ENCODE peak calls at places on chromosomes 5 and 9, in ten cellular contexts. L, N, G, R, H, B, P, X, O and Q are unnamed samples.

GRCh38 chr5:103224118-103224893 is 34.3 kb upstream of the MACIR start:
- DNase-seq in B (no peak), R (peak; percentile 62), N (no peak), H (peak; percentile 69), G (no peak), L (no peak), P (no peak), O (peak; percentile 50), X (peak; percentile 44), Q (no peak)

GRCh38 chr9:87445646-87446045 is 52.0 kb upstream of the DAPK1 start:
- DNase-seq in G (no peak), X (no peak), O (no peak), L (peak; percentile 37), N (no peak), P (peak; percentile 31), R (no peak), B (no peak), H (peak; percentile 19), Q (no peak)

GRCh38 chr9:85741112-85741874 is 461 bp downstream of the AGTPBP1 start:
- DNase-seq in N (peak; percentile 79), R (no peak), P (peak; percentile 46), L (peak; percentile 36), O (peak; percentile 8), G (peak; percentile 37), X (peak; percentile 74), H (peak; percentile 23), B (no peak), Q (no peak)

GRCh38 chr9:86801246-86801645 is 146.1 kb downstream of the GAS1 start:
- DNase-seq in X (no peak), O (no peak), P (no peak), R (no peak), L (no peak), G (no peak), B (no peak), H (peak; percentile 23), N (no peak), Q (peak; percentile 26)

GRCh38 chr9:5799314-5799713 is 33.6 kb downstream of the ERMP1 start:
- DNase-seq in O (peak; percentile 23), G (no peak), R (peak; percentile 21), P (no peak), L (no peak), B (no peak), N (no peak), H (peak; percentile 41), X (no peak), Q (no peak)

GRCh38 chr9:133960568-133961129 is 31.5 kb downstream of the VAV2 start:
- DNase-seq in N (peak; percentile 68), O (no peak), B (peak; percentile 47), R (no peak), X (no peak), P (peak; percentile 29), H (no peak), G (no peak), L (peak; percentile 50), Q (no peak)

GRCh38 chr9:18887546-18887945 is 145.5 kb downstream of the SAXO1 start:
- DNase-seq in G (no peak), X (no peak), R (no peak), L (no peak), P (no peak), H (no peak), O (no peak), N (no peak), B (no peak), Q (no peak)

GRCh38 chr5:132055808-132056609 is 4.4 kb upstream of the IL3 start:
- DNase-seq in X (peak; percentile 78), O (no peak), N (peak; percentile 70), R (no peak), H (no peak), L (peak; percentile 25), B (no peak), P (peak; percentile 24), G (peak; percentile 30), Q (no peak)

GRCh38 chr5:91541696-91542095 is 158.6 kb upstream of the ARRDC3 start:
- DNase-seq in N (no peak), O (peak; percentile 53), H (peak; percentile 71), B (no peak), P (no peak), X (no peak), G (no peak), R (no peak), L (no peak), Q (no peak)

GRCh38 chr9:34310205-34310604 is 18.9 kb downstream of the KIF24 start:
- DNase-seq in X (no peak), P (no peak), G (no peak), R (no peak), N (no peak), L (no peak), B (no peak), O (no peak), H (no peak), Q (no peak)

GRCh38 chr9:28394774-28395173 is 821.5 kb upstream of the C9orf72 start:
- DNase-seq in X (no peak), B (no peak), O (no peak), R (peak; percentile 30), P (no peak), H (no peak), L (no peak), G (no peak), N (no peak), Q (no peak)

GRCh38 chr5:96350678-96351077 is 82.4 kb downstream of the PCSK1 start:
- DNase-seq in N (no peak), P (no peak), O (no peak), R (no peak), L (no peak), B (no peak), G (no peak), H (no peak), X (no peak), Q (no peak)

DNA sequence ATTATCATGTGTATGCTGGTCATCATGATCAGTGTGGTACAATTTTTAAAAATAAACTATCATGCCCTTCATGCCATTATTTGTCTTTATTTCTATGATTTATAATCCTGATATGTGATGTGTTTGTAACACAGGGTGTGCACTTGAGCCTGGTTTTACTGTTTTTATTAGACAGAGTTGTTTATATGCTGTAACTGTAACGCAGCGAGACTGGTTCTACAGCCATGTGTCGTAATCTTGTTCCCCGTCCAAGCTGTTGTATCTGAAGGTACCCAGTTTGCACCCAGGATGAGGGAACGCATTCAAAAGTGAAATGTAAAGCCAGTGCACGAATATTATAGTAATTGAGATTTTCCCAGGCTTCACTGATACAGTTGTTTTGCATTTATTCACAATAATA is 28.2 kb downstream of the SNX18 start:
- DNase-seq in H (no peak), X (no peak), G (no peak), N (no peak), P (no peak), R (no peak), B (no peak), L (no peak), O (no peak), Q (no peak)
- H3K36me3 ChIP-seq in H (peaks cover 3% of the 10 kb centered on the region), X (no peaks in the 10 kb centered on the region), G (no peaks in the 10 kb centered on the region), N (no peaks in the 10 kb centered on the region), P (no peaks in the 10 kb centered on the region), R (no peaks in the 10 kb centered on the region), B (no peaks in the 10 kb centered on the region), L (peaks cover 22% of the 10 kb centered on the region), O (peaks cover 11% of the 10 kb centered on the region), Q (no peaks in the 10 kb centered on the region)

GRCh38 chr9:6833518-6834192 is 75.9 kb downstream of the KDM4C start:
- DNase-seq in H (peak; percentile 34), O (peak; percentile 26), G (no peak), X (no peak), L (no peak), P (no peak), B (no peak), N (no peak), R (no peak), Q (no peak)
- H3K36me3 ChIP-seq in H (peaks cover 6% of the 10 kb centered on the region), O (no peaks in the 10 kb centered on the region), G (peaks cover 8% of the 10 kb centered on the region), X (peaks cover 4% of the 10 kb centered on the region), L (peaks cover 37% of the 10 kb centered on the region), P (peaks cover 1% of the 10 kb centered on the region), B (no peaks in the 10 kb centered on the region), N (no peaks in the 10 kb centered on the region), R (no peaks in the 10 kb centered on the region), Q (no peaks in the 10 kb centered on the region)

GRCh38 chr9:95060916-95061315 is 256.6 kb downstream of the FANCC start:
- DNase-seq in R (no peak), B (no peak), O (no peak), H (no peak), N (no peak), G (no peak), X (no peak), L (no peak), P (no peak), Q (no peak)

GRCh38 chr9:95061916-95062600 is 255.5 kb downstream of the FANCC start:
- DNase-seq in B (no peak), X (no peak), G (no peak), O (no peak), H (no peak), N (no peak), L (no peak), P (no peak), R (no peak), Q (no peak)

GRCh38 chr9:95062601-95063065 is 254.9 kb downstream of the FANCC start:
- DNase-seq in R (no peak), N (no peak), L (no peak), G (no peak), X (no peak), H (no peak), B (no peak), O (no peak), P (no peak), Q (no peak)

GRCh38 chr9:95065224-95065623 is 252.3 kb downstream of the FANCC start:
- DNase-seq in H (no peak), B (no peak), P (peak; percentile 67), G (no peak), N (peak; percentile 79), X (no peak), R (no peak), O (no peak), L (no peak), Q (no peak)

GRCh38 chr9:95063300-95063699 is 254.2 kb downstream of the FANCC start:
- DNase-seq in X (no peak), P (no peak), B (no peak), L (no peak), H (no peak), O (no peak), G (no peak), R (no peak), N (peak; percentile 51), Q (no peak)
- H3K36me3 ChIP-seq in X (no peaks in the 10 kb centered on the region), P (peaks cover 41% of the 10 kb centered on the region), B (no peaks in the 10 kb centered on the region), L (peaks cover 39% of the 10 kb centered on the region), H (peaks cover 14% of the 10 kb centered on the region), O (peaks cover 37% of the 10 kb centered on the region), G (no peaks in the 10 kb centered on the region), R (peaks cover 92% of the 10 kb centered on the region), N (peaks cover 2% of the 10 kb centered on the region), Q (peaks cover 3% of the 10 kb centered on the region)

DNA sequence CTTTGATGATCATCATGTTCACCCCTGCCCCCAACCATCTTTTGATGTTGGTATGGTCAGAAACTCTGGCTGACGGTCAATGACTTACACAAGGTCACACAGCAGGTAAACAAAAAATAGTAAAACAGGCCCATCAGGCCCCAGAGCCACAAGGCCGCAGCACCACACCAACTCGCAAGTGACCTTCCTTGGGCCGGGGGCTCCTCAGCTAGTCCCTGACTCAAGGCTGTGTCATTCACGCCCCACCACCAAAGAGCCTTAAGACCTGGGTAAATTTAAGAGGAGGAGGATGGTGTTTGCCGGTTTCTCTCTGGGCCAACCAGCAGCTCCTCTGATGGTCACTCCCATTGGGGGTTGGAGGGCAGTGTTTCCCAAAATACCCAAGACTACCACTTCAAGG is 55.8 kb downstream of the PSMB7 start:
- DNase-seq in L (no peak), N (no peak), B (no peak), G (no peak), X (no peak), P (no peak), H (no peak), O (no peak), R (no peak), Q (no peak)
- H3K36me3 ChIP-seq in L (peaks cover 42% of the 10 kb centered on the region), N (no peaks in the 10 kb centered on the region), B (peaks cover 3% of the 10 kb centered on the region), G (peaks cover 7% of the 10 kb centered on the region), X (peaks cover 2% of the 10 kb centered on the region), P (peaks cover 13% of the 10 kb centered on the region), H (peaks cover 19% of the 10 kb centered on the region), O (peaks cover 2% of the 10 kb centered on the region), R (no peaks in the 10 kb centered on the region), Q (no peaks in the 10 kb centered on the region)